ENCODE peak calls at places on chromosomes 5 and 9, in eight cellular contexts. T is GM23338, U is coronary artery, H is colonic mucosa, P is cardiac muscle cell, G is endothelial cell of umbilical vein, S is cardiac fibroblast, D is Calu3. O is an unnamed sample.

GRCh38 chr5:166648736-166649135 is 1642.7 kb upstream of the WWC1 start:
- DNase-seq in T (no peak), U (no peak), H (no peak), P (no peak), G (no peak), S (peak), D (no peak), O (no peak)

GRCh38 chr5:138935466-138935865 is 60.3 kb upstream of the LRRTM2 start:
- DNase-seq in T (no peak), U (no peak), H (no peak), P (no peak), G (no peak), S (no peak), D (no peak), O (no peak)

GRCh38 chr9:86079421-86080111 is 19.8 kb downstream of the GOLM1 start:
- DNase-seq in T (no peak), U (no peak), H (no peak), P (no peak), G (no peak), S (no peak), D (peak), O (no peak)

GRCh38 chr9:109252291-109252690 is 68.6 kb downstream of the EPB41L4B start:
- DNase-seq in T (no peak), U (no peak), H (no peak), P (no peak), G (no peak), S (no peak), D (no peak), O (no peak)

GRCh38 chr5:52799358-52799982 is 11.8 kb downstream of the ITGA1 start:
- DNase-seq in T (peak), U (peak), H (peak), P (peak), G (peak), S (peak), D (no peak), O (no peak)

GRCh38 chr9:3548636-3549035 is 22.8 kb upstream of the RFX3 start:
- DNase-seq in T (no peak), U (no peak), H (no peak), P (no peak), G (no peak), S (no peak), D (no peak), O (no peak)

GRCh38 chr5:146647656-146648199 is 131.7 kb upstream of the GPR151 start:
- DNase-seq in T (no peak), U (no peak), H (no peak), P (peak), G (no peak), S (peak), D (no peak), O (no peak)

GRCh38 chr5:141628175-141628788 is 8.4 kb downstream of the HDAC3 start:
- DNase-seq in T (no peak), U (no peak), H (no peak), P (no peak), G (no peak), S (no peak), D (no peak), O (no peak)

GRCh38 chr9:69412741-69413150 is 87.7 kb downstream of the ENTREP1 start:
- DNase-seq in T (peak), U (no peak), H (peak), P (peak), G (peak), S (peak), D (peak), O (no peak)

GRCh38 chr9:96071245-96072124 is 196.0 kb downstream of the ERCC6L2 start:
- DNase-seq in T (peak), U (peak), H (no peak), P (peak), G (peak), S (peak), D (peak), O (no peak)

GRCh38 chr9:79719989-79720388 is 148.2 kb downstream of the TLE4 start:
- DNase-seq in T (no peak), U (no peak), H (no peak), P (no peak), G (no peak), S (no peak), D (no peak), O (no peak)

GRCh38 chr9:120545691-120546565 is 34.0 kb downstream of the CDK5RAP2 start:
- DNase-seq in T (no peak), U (no peak), H (no peak), P (no peak), G (no peak), S (no peak), D (no peak), O (no peak)

GRCh38 chr5:39661026-39661779 is 236.4 kb upstream of the DAB2 start:
- DNase-seq in T (no peak), U (no peak), H (no peak), P (no peak), G (peak), S (no peak), D (no peak), O (no peak)

GRCh38 chr5:128304791-128305190 is 221.2 kb downstream of the SLC12A2 start:
- DNase-seq in T (no peak), U (no peak), H (no peak), P (no peak), G (no peak), S (no peak), D (no peak), O (no peak)

GRCh38 chr5:62720036-62720441 is 141.4 kb downstream of the LRRC70 start:
- DNase-seq in T (peak), U (no peak), H (no peak), P (peak), G (peak), S (peak), D (peak), O (no peak)

GRCh38 chr9:92508018-92508417 is 25.7 kb upstream of the ASPN start:
- DNase-seq in T (no peak), U (no peak), H (no peak), P (peak), G (no peak), S (no peak), D (no peak), O (no peak)

GRCh38 chr5:141779642-141780041 is 97.6 kb upstream of the ARAP3 start:
- DNase-seq in T (no peak), U (no peak), H (no peak), P (no peak), G (no peak), S (peak), D (peak), O (no peak)

GRCh38 chr9:105021917-105022316 is 94.0 kb upstream of the ABCA1 start:
- DNase-seq in T (no peak), U (no peak), H (no peak), P (no peak), G (no peak), S (no peak), D (no peak), O (no peak)

GRCh38 chr9:94760646-94761045 is 34.1 kb downstream of the AOPEP start:
- DNase-seq in T (no peak), U (no peak), H (no peak), P (no peak), G (no peak), S (no peak), D (no peak), O (no peak)

GRCh38 chr9:94759937-94760336 is 33.4 kb downstream of the AOPEP start:
- DNase-seq in T (no peak), U (no peak), H (no peak), P (no peak), G (no peak), S (no peak), D (no peak), O (no peak)

GRCh38 chr9:94757158-94757557 is 30.7 kb downstream of the AOPEP start:
- DNase-seq in T (no peak), U (no peak), H (no peak), P (no peak), G (no peak), S (peak), D (no peak), O (no peak)

GRCh38 chr9:94758844-94759243 is 32.3 kb downstream of the AOPEP start:
- DNase-seq in T (no peak), U (no peak), H (no peak), P (no peak), G (no peak), S (no peak), D (no peak), O (no peak)

GRCh38 chr9:94758031-94758430 is 31.5 kb downstream of the AOPEP start:
- DNase-seq in T (no peak), U (no peak), H (no peak), P (no peak), G (no peak), S (no peak), D (no peak), O (no peak)
- TF ChIP-seq CTCF in T (no peak), U (no peak), H (no peak), P (no peak), G (no peak), S (no peak), D (no peak), O (no peak)

GRCh38 chr5:135880801-135881200 is 14.8 kb downstream of the IL9 start:
- DNase-seq in T (no peak), U (no peak), H (no peak), P (no peak), G (no peak), S (no peak), D (no peak), O (no peak)

GRCh38 chr5:135885031-135885430 is 10.6 kb downstream of the IL9 start:
- DNase-seq in T (no peak), U (no peak), H (no peak), P (no peak), G (no peak), S (no peak), D (no peak), O (no peak)

GRCh38 chr5:135881244-135881643 is 14.4 kb downstream of the IL9 start:
- DNase-seq in T (no peak), U (peak), H (no peak), P (no peak), G (no peak), S (no peak), D (no peak), O (no peak)

GRCh38 chr5:135883026-135883425 is 12.6 kb downstream of the IL9 start:
- DNase-seq in T (no peak), U (no peak), H (no peak), P (no peak), G (no peak), S (no peak), D (no peak), O (no peak)

DNA sequence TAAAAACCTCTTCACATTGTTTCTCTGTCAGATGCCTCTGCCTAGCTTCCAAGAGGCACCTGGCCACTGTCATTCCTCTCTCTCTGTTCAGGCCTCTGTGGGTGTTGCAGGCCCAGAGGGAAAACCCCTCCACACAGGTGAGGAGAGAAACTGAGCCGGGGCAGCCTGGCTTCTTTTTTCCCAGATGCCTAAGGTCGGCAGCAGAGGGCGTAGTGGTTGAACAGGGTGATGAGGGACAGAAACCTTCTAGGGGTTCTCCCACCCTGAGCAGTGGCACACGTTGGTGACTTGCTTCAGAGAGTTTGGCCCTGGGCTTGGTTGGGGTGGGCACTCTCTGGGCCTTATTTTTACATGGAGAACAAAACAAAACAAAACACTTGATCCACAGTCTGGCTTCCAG is 12.2 kb downstream of the IL9 start:
- DNase-seq in T (peak), U (no peak), H (no peak), P (no peak), G (no peak), S (no peak), D (peak), O (no peak)
- TF ChIP-seq CTCF in T (peak), U (no peak), H (no peak), P (no peak), G (peak), S (peak), D (no peak), O (no peak)

GRCh38 chr9:35726876-35727438 is 5.0 kb downstream of the TLN1 start:
- DNase-seq in T (peak), U (peak), H (no peak), P (peak), G (peak), S (peak), D (no peak), O (peak)
- TF ChIP-seq CTCF in T (no peak), U (no peak), H (no peak), P (peak), G (peak), S (peak), D (no peak), O (no peak)

DNA sequence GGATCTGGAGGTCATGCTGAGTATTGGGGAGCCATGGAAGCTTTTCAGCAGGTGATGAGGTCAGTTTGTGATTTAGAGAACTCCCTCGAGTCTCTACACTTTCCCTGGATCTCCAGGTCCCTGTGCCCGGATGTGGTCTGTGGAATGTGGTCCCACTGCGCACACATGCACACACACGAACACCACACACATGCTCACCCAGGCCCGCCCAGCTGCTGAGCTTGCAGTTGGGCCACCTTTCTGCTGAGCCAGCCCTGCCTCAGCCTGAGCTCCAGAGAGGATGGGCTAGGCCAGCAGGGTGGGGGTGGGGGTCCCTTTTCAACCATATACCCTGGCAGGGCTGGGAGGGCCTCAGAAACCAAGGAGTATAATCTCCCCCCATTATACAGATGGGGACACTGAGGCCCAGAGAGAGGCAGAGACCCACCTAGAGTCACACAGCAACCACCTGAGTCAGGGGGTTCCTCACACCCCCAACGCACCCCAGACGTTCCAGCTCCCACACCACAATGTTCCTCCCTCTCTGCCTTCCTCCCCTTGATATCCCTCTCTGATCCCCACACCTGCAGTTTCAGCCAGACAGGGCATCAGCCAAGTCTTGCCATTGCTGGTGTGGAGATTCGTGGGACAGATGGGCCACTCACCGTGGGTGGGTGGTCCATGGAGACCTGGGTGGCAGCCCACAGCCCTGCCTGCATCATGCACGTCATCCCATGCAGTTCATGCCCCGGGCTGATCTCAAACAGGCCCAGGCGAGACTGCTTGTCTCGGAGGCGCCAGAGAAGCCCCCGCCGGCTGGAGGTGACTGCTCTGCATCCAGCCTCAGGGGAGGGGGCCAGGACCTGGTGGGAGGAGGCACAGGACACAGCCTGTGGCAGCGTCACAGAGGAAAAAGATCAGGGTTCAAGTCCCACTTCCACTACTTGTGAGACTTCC is 1.3 kb downstream of the PIP5KL1 start:
- DNase-seq in T (no peak), U (no peak), H (no peak), P (no peak), G (no peak), S (no peak), D (no peak), O (no peak)
- TF ChIP-seq CTCF in T (no peak), U (no peak), H (no peak), P (no peak), G (no peak), S (no peak), D (no peak), O (no peak)

DNA sequence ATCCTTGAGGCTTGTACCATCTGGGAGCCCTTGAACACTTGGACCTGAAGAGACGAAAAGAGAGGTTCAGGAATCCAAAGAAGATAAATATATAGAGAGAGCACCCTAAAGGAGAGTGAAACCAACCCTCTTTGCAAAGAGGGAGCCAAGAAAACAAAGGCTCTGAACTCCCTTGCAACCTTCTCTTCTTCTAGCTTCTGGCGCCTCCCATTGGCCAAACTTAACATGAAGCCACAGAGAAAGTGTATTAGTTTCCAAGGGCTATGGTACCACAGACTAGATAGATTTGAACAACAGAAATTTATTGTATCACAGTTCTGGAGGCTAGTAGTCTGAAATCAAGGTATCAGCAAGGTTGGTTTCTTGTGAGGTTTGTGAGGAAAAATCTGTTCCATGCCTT is 175.1 kb downstream of the HCN1 start:
- DNase-seq in T (peak), U (no peak), H (peak), P (peak), G (peak), S (peak), D (peak), O (no peak)
- TF ChIP-seq CTCF in T (peak), U (no peak), H (peak), P (peak), G (peak), S (no peak), D (peak), O (no peak)